ENCODE peak calls at places on chromosomes 2 and 18, in five cellular contexts. Z is lung microvascular endothelial cell; P is effector CD4-positive, alpha-beta T cell; H is naive thymus-derived CD4-positive, alpha-beta T cell; V is stimulated activated CD4-positive, alpha-beta T cell treated with anti-CD3 and anti-CD28 coated beads, Interleukin-15, amount 100 ng/mL, for 24 hours. N is an unnamed sample.

GRCh38 chr2:36737131-36737750 is 40.7 kb downstream of the VIT start:
- DNase-seq in Z (no peak), P (no peak), H (no peak), V (no peak), N (no peak)

GRCh38 chr2:153047220-153047619 is 328.8 kb downstream of the ARL6IP6 start:
- DNase-seq in Z (no peak), P (no peak), H (no peak), V (no peak), N (no peak)

GRCh38 chr2:127226520-127227263 is 6.6 kb upstream of the CYP27C1 start:
- DNase-seq in Z (peak; percentile 16), P (no peak), H (no peak), V (peak; percentile 75), N (peak; percentile 7)

GRCh38 chr2:186576614-186577013 is 13.2 kb upstream of the ITGAV start:
- DNase-seq in Z (no peak), P (no peak), H (no peak), V (no peak), N (no peak)

GRCh38 chr2:120512321-120512710 is 166.4 kb downstream of the INHBB start:
- DNase-seq in Z (no peak), P (no peak), H (no peak), V (no peak), N (no peak)

GRCh38 chr18:70334264-70334663 is 45.4 kb downstream of the SOCS6 start:
- DNase-seq in Z (no peak), P (no peak), H (no peak), V (no peak), N (no peak)

GRCh38 chr18:25496544-25496943 is 144.6 kb upstream of the ZNF521 start:
- DNase-seq in Z (no peak), P (no peak), H (no peak), V (no peak), N (no peak)

GRCh38 chr18:6677086-6677485 is 52.4 kb upstream of the ARHGAP28 start:
- DNase-seq in Z (no peak), P (no peak), H (no peak), V (no peak), N (no peak)

GRCh38 chr18:25349131-25349925 is 2.6 kb downstream of the ZNF521 start:
- DNase-seq in Z (peak; percentile 70), P (no peak), H (no peak), V (peak; percentile 8), N (no peak)

GRCh38 chr2:34997779-34998178 is 1357.8 kb upstream of the CRIM1 start:
- DNase-seq in Z (no peak), P (no peak), H (no peak), V (no peak), N (no peak)

GRCh38 chr18:23503038-23503966 is at the start of gene RMC1:
- DNase-seq in Z (peak; percentile 97), P (peak; percentile 97), H (peak; percentile 98), V (peak; percentile 99), N (peak; percentile 95)

GRCh38 chr2:56372071-56372656 is 188.4 kb downstream of the CCDC85A start:
- DNase-seq in Z (no peak), P (no peak), H (no peak), V (no peak), N (no peak)

GRCh38 chr18:39463986-39464385 is 1898.4 kb upstream of the CELF4 start:
- DNase-seq in Z (peak; percentile 22), P (no peak), H (no peak), V (no peak), N (no peak)

GRCh38 chr2:134170269-134170668 is 83.6 kb upstream of the MGAT5 start:
- DNase-seq in Z (no peak), P (no peak), H (no peak), V (no peak), N (no peak)

GRCh38 chr2:105328281-105329196 is 996 bp downstream of the TGFBRAP1 start:
- DNase-seq in Z (peak; percentile 79), P (no peak), H (no peak), V (peak; percentile 35), N (no peak)

GRCh38 chr2:165274698-165275097 is 35.5 kb downstream of the SCN2A start:
- DNase-seq in Z (no peak), P (no peak), H (no peak), V (no peak), N (no peak)

GRCh38 chr2:74893332-74893731 is 59.4 kb downstream of the HK2 start:
- DNase-seq in Z (peak; percentile 72), P (no peak), H (no peak), V (no peak), N (no peak)

GRCh38 chr2:40348665-40349064 is 103.2 kb downstream of the SLC8A1 start:
- DNase-seq in Z (no peak), P (no peak), H (no peak), V (no peak), N (no peak)

GRCh38 chr2:110167326-110167955 is 37.4 kb downstream of the NPHP1 start:
- DNase-seq in Z (no peak), P (no peak), H (no peak), V (no peak), N (no peak)

GRCh38 chr18:24862225-24862893 is 401.9 kb downstream of the HRH4 start:
- DNase-seq in Z (no peak), P (no peak), H (no peak), V (no peak), N (no peak)

GRCh38 chr2:218228366-218229092 is 11.5 kb downstream of the ARPC2 start:
- DNase-seq in Z (no peak), P (no peak), H (no peak), V (no peak), N (no peak)

GRCh38 chr18:1246827-1247226 is 342.2 kb downstream of the ADCYAP1 start:
- DNase-seq in Z (no peak), P (no peak), H (no peak), V (no peak), N (no peak)